ENCODE peak calls at places on chromosomes 5 and 9, in seven cellular contexts. G is Karpas-422, B is spleen, K is uterus, P is HCT116, Y is heart right ventricle, D is body of pancreas. O is an unnamed sample.

GRCh38 chr9:104779334-104779733 is 15.4 kb downstream of the NIPSNAP3B start:
- DNase-seq in G (no peak), B (no peak), K (no peak), P (no peak), Y (no peak), D (no peak), O (no peak)

GRCh38 chr9:23851024-23851629 is 25.1 kb upstream of the ELAVL2 start:
- DNase-seq in G (no peak), B (peak; percentile 68), K (no peak), P (no peak), Y (no peak), D (no peak), O (no peak)

GRCh38 chr5:127373858-127374491 is 83.4 kb downstream of the MEGF10 start:
- DNase-seq in G (peak; percentile 57), B (no peak), K (no peak), P (no peak), Y (no peak), D (no peak), O (no peak)

GRCh38 chr9:135230817-135231520 is 143.5 kb downstream of the OLFM1 start:
- DNase-seq in G (no peak), B (peak; percentile 49), K (no peak), P (no peak), Y (no peak), D (peak; percentile 1), O (no peak)

GRCh38 chr5:138458353-138458752 is 6.9 kb upstream of the EGR1 start:
- DNase-seq in G (peak; percentile 32), B (no peak), K (no peak), P (no peak), Y (peak; percentile 46), D (no peak), O (no peak)

GRCh38 chr9:26656003-26656940 is 236.3 kb downstream of the CAAP1 start:
- DNase-seq in G (peak; percentile 80), B (no peak), K (peak; percentile 21), P (peak; percentile 10), Y (no peak), D (no peak), O (no peak)

GRCh38 chr5:111902436-111902835 is 145.4 kb upstream of the NREP start:
- DNase-seq in G (no peak), B (no peak), K (no peak), P (no peak), Y (no peak), D (no peak), O (no peak)

GRCh38 chr5:73591102-73591695 is 25.7 kb downstream of the UTP15 start:
- DNase-seq in G (peak; percentile 88), B (no peak), K (peak; percentile 16), P (peak; percentile 83), Y (peak; percentile 68), D (peak; percentile 73), O (peak; percentile 63)

GRCh38 chr5:177362871-177363507 is 5.3 kb downstream of the RGS14 start:
- DNase-seq in G (peak; percentile 76), B (peak; percentile 89), K (peak; percentile 72), P (no peak), Y (peak; percentile 41), D (peak; percentile 79), O (peak; percentile 31)

GRCh38 chr9:98860871-98861293 is 53.4 kb downstream of the GALNT12 start:
- DNase-seq in G (no peak), B (no peak), K (peak; percentile 64), P (no peak), Y (peak; percentile 88), D (peak; percentile 61), O (no peak)

GRCh38 chr9:78143281-78144007 is 92.4 kb upstream of the CEP78 start:
- DNase-seq in G (no peak), B (no peak), K (no peak), P (no peak), Y (no peak), D (no peak), O (no peak)
- H3K4me3 ChIP-seq in G (no peak overlapping the region), B (no peak overlapping the region), K (no peak overlapping the region), P (no peak overlapping the region), Y (no peak overlapping the region), D (no peak overlapping the region), O (no peak overlapping the region)

GRCh38 chr5:107567901-107568671 is 102.7 kb downstream of the EFNA5 start:
- DNase-seq in G (no peak), B (no peak), K (no peak), P (no peak), Y (no peak), D (no peak), O (no peak)
- H3K27ac ChIP-seq in G (no peak overlapping the region), B (no peak overlapping the region), K (no peak overlapping the region), P (no peak overlapping the region), Y (no peak overlapping the region), D (no peak overlapping the region), O (no peak overlapping the region)

GRCh38 chr9:21591221-21592062 is 109.3 kb upstream of the IFNE start:
- DNase-seq in G (no peak), B (no peak), K (peak; percentile 23), P (peak; percentile 94), Y (no peak), D (peak; percentile 21), O (no peak)
- H3K4me3 ChIP-seq in G (no peak overlapping the region), B (no peak overlapping the region), K (no peak overlapping the region), P (peak overlapping the region; percentile 66), Y (no peak overlapping the region), D (no peak overlapping the region), O (no peak overlapping the region)

GRCh38 chr9:113958556-113958955 is 82.4 kb downstream of the ZNF618 start:
- DNase-seq in G (no peak), B (no peak), K (no peak), P (no peak), Y (no peak), D (no peak), O (no peak)
- H3K27ac ChIP-seq in G (no peak overlapping the region), B (no peak overlapping the region), K (no peak overlapping the region), P (no peak overlapping the region), Y (no peak overlapping the region), D (peak overlapping the region; percentile 75), O (no peak overlapping the region)